ENCODE peak calls at places on chromosomes 4 and X, in seven cellular contexts. One of them, this sample, is unnamed. For H3K4me1, the result is how much of the 10 kb centered on the place peaks cover.

GRCh38 chr4:17064959-17065358 is 166.5 kb upstream of the LDB2 start:
- DNase-seq in stomach: no peak
- DNase-seq in heart right ventricle: no peak
- DNase-seq in sigmoid colon: no peak
- DNase-seq in ovary: no peak
- DNase-seq in CD4-positive, CD25-positive, alpha-beta regulatory T cell: no peak
- DNase-seq in gastrocnemius medialis: no peak
- DNase-seq in this sample: no peak

GRCh38 chr4:35965300-35965699 is 279.0 kb downstream of the ARAP2 start:
- DNase-seq in gastrocnemius medialis: no peak
- DNase-seq in heart right ventricle: no peak
- DNase-seq in sigmoid colon: no peak
- DNase-seq in stomach: no peak
- DNase-seq in CD4-positive, CD25-positive, alpha-beta regulatory T cell: no peak
- DNase-seq in ovary: no peak
- DNase-seq in this sample: no peak

GRCh38 chrX:18360867-18361266 is 6.4 kb upstream of the SCML2 start:
- DNase-seq in stomach: no peak
- DNase-seq in CD4-positive, CD25-positive, alpha-beta regulatory T cell: no peak
- DNase-seq in gastrocnemius medialis: no peak
- DNase-seq in heart right ventricle: peak
- DNase-seq in ovary: no peak
- DNase-seq in sigmoid colon: no peak
- DNase-seq in this sample: no peak

GRCh38 chr4:127686656-127687055 is 43.5 kb upstream of the SLC25A31 start:
- DNase-seq in CD4-positive, CD25-positive, alpha-beta regulatory T cell: no peak
- DNase-seq in gastrocnemius medialis: no peak
- DNase-seq in sigmoid colon: no peak
- DNase-seq in ovary: no peak
- DNase-seq in stomach: no peak
- DNase-seq in heart right ventricle: no peak
- DNase-seq in this sample: no peak

GRCh38 chr4:181968371-181968770 is 274.8 kb upstream of the TENM3 start:
- DNase-seq in ovary: no peak
- DNase-seq in sigmoid colon: no peak
- DNase-seq in heart right ventricle: no peak
- DNase-seq in gastrocnemius medialis: no peak
- DNase-seq in stomach: no peak
- DNase-seq in CD4-positive, CD25-positive, alpha-beta regulatory T cell: no peak
- DNase-seq in this sample: no peak

GRCh38 chr4:155616112-155616511 is 50.5 kb upstream of the GUCY1A1 start:
- DNase-seq in gastrocnemius medialis: no peak
- DNase-seq in stomach: no peak
- DNase-seq in CD4-positive, CD25-positive, alpha-beta regulatory T cell: no peak
- DNase-seq in sigmoid colon: no peak
- DNase-seq in heart right ventricle: no peak
- DNase-seq in ovary: no peak
- DNase-seq in this sample: no peak

GRCh38 chr4:150150545-150151156 is 72.4 kb downstream of the DCLK2 start:
- DNase-seq in heart right ventricle: peak
- DNase-seq in CD4-positive, CD25-positive, alpha-beta regulatory T cell: no peak
- DNase-seq in ovary: no peak
- DNase-seq in stomach: no peak
- DNase-seq in sigmoid colon: no peak
- DNase-seq in gastrocnemius medialis: no peak
- DNase-seq in this sample: no peak

GRCh38 chrX:123072686-123073385 is 111.2 kb upstream of the GRIA3 start:
- DNase-seq in heart right ventricle: no peak
- DNase-seq in sigmoid colon: no peak
- DNase-seq in CD4-positive, CD25-positive, alpha-beta regulatory T cell: no peak
- DNase-seq in stomach: no peak
- DNase-seq in gastrocnemius medialis: no peak
- DNase-seq in ovary: no peak
- DNase-seq in this sample: no peak

GRCh38 chrX:47380268-47380667 is 9.9 kb downstream of the ZNF157 start:
- DNase-seq in gastrocnemius medialis: no peak
- DNase-seq in ovary: no peak
- DNase-seq in sigmoid colon: no peak
- DNase-seq in CD4-positive, CD25-positive, alpha-beta regulatory T cell: peak
- DNase-seq in stomach: peak
- DNase-seq in heart right ventricle: peak
- DNase-seq in this sample: no peak

GRCh38 chr4:186166852-186167512 is 24.4 kb upstream of the CYP4V2 start:
- DNase-seq in stomach: no peak
- DNase-seq in ovary: no peak
- DNase-seq in heart right ventricle: no peak
- DNase-seq in CD4-positive, CD25-positive, alpha-beta regulatory T cell: no peak
- DNase-seq in sigmoid colon: no peak
- DNase-seq in gastrocnemius medialis: no peak
- DNase-seq in this sample: no peak

GRCh38 chrX:47751670-47752069 is 85.0 kb upstream of the ZNF81 start:
- DNase-seq in sigmoid colon: no peak
- DNase-seq in CD4-positive, CD25-positive, alpha-beta regulatory T cell: peak
- DNase-seq in gastrocnemius medialis: no peak
- DNase-seq in heart right ventricle: peak
- DNase-seq in ovary: no peak
- DNase-seq in stomach: peak
- DNase-seq in this sample: peak

GRCh38 chrX:116198235-116198634 is 27.7 kb downstream of the AGTR2 start:
- DNase-seq in heart right ventricle: no peak
- DNase-seq in gastrocnemius medialis: no peak
- DNase-seq in ovary: no peak
- DNase-seq in CD4-positive, CD25-positive, alpha-beta regulatory T cell: no peak
- DNase-seq in stomach: no peak
- DNase-seq in sigmoid colon: no peak
- DNase-seq in this sample: no peak

GRCh38 chr4:142480244-142480643 is 365.9 kb downstream of the INPP4B start:
- DNase-seq in stomach: no peak
- DNase-seq in ovary: no peak
- DNase-seq in gastrocnemius medialis: no peak
- DNase-seq in CD4-positive, CD25-positive, alpha-beta regulatory T cell: no peak
- DNase-seq in sigmoid colon: no peak
- DNase-seq in heart right ventricle: no peak
- DNase-seq in this sample: no peak

GRCh38 chr4:2165391-2165790 is 76.5 kb downstream of the HAUS3 start:
- DNase-seq in stomach: no peak
- DNase-seq in heart right ventricle: no peak
- DNase-seq in CD4-positive, CD25-positive, alpha-beta regulatory T cell: no peak
- DNase-seq in gastrocnemius medialis: no peak
- DNase-seq in sigmoid colon: no peak
- DNase-seq in ovary: no peak
- DNase-seq in this sample: no peak

GRCh38 chr4:151641167-151641566 is 119.6 kb downstream of the GATB start:
- DNase-seq in CD4-positive, CD25-positive, alpha-beta regulatory T cell: no peak
- DNase-seq in sigmoid colon: no peak
- DNase-seq in heart right ventricle: no peak
- DNase-seq in gastrocnemius medialis: no peak
- DNase-seq in stomach: no peak
- DNase-seq in ovary: no peak
- DNase-seq in this sample: no peak

GRCh38 chr4:44157611-44158277 is 290.9 kb downstream of the KCTD8 start:
- DNase-seq in ovary: no peak
- DNase-seq in sigmoid colon: no peak
- DNase-seq in CD4-positive, CD25-positive, alpha-beta regulatory T cell: no peak
- DNase-seq in stomach: no peak
- DNase-seq in heart right ventricle: no peak
- DNase-seq in gastrocnemius medialis: no peak
- DNase-seq in this sample: no peak

GRCh38 chr4:8248091-8248490 is 21.5 kb upstream of the HTRA3 start:
- DNase-seq in gastrocnemius medialis: no peak
- DNase-seq in stomach: no peak
- DNase-seq in sigmoid colon: no peak
- DNase-seq in ovary: no peak
- DNase-seq in heart right ventricle: no peak
- DNase-seq in CD4-positive, CD25-positive, alpha-beta regulatory T cell: no peak
- DNase-seq in this sample: no peak

GRCh38 chr4:6298035-6298434 is 28.4 kb downstream of the WFS1 start:
- DNase-seq in sigmoid colon: peak
- DNase-seq in ovary: no peak
- DNase-seq in CD4-positive, CD25-positive, alpha-beta regulatory T cell: no peak
- DNase-seq in gastrocnemius medialis: no peak
- DNase-seq in heart right ventricle: no peak
- DNase-seq in stomach: no peak
- DNase-seq in this sample: no peak

GRCh38 chrX:132518401-132518800 is 29.6 kb upstream of the MBNL3 start:
- DNase-seq in stomach: no peak
- DNase-seq in gastrocnemius medialis: no peak
- DNase-seq in ovary: no peak
- DNase-seq in heart right ventricle: no peak
- DNase-seq in sigmoid colon: no peak
- DNase-seq in CD4-positive, CD25-positive, alpha-beta regulatory T cell: no peak
- DNase-seq in this sample: no peak

GRCh38 chr4:157978680-157979361 is 194.0 kb downstream of the GASK1B start:
- DNase-seq in CD4-positive, CD25-positive, alpha-beta regulatory T cell: peak
- DNase-seq in stomach: peak
- DNase-seq in heart right ventricle: peak
- DNase-seq in ovary: peak
- DNase-seq in gastrocnemius medialis: no peak
- DNase-seq in sigmoid colon: no peak
- DNase-seq in this sample: peak

GRCh38 chrX:143570747-143571146 is 53.5 kb upstream of the SPANXN3 start:
- DNase-seq in sigmoid colon: no peak
- DNase-seq in ovary: no peak
- DNase-seq in heart right ventricle: no peak
- DNase-seq in gastrocnemius medialis: no peak
- DNase-seq in stomach: no peak
- DNase-seq in CD4-positive, CD25-positive, alpha-beta regulatory T cell: no peak
- DNase-seq in this sample: no peak

GRCh38 chrX:152480269-152481212 is 29.4 kb upstream of the GABRA3 start:
- DNase-seq in heart right ventricle: no peak
- DNase-seq in CD4-positive, CD25-positive, alpha-beta regulatory T cell: no peak
- DNase-seq in stomach: no peak
- DNase-seq in sigmoid colon: no peak
- DNase-seq in ovary: no peak
- DNase-seq in gastrocnemius medialis: no peak
- DNase-seq in this sample: no peak

GRCh38 chrX:152479525-152479924 is 28.4 kb upstream of the GABRA3 start:
- DNase-seq in stomach: no peak
- DNase-seq in ovary: no peak
- DNase-seq in heart right ventricle: no peak
- DNase-seq in gastrocnemius medialis: no peak
- DNase-seq in CD4-positive, CD25-positive, alpha-beta regulatory T cell: no peak
- DNase-seq in sigmoid colon: peak
- DNase-seq in this sample: no peak
- H3K4me1 ChIP-seq in stomach: under half
- H3K4me1 ChIP-seq in ovary: under half
- H3K4me1 ChIP-seq in heart right ventricle: under half
- H3K4me1 ChIP-seq in gastrocnemius medialis: under half
- H3K4me1 ChIP-seq in CD4-positive, CD25-positive, alpha-beta regulatory T cell: under half
- H3K4me1 ChIP-seq in sigmoid colon: under half
- H3K4me1 ChIP-seq in this sample: under half

GRCh38 chrX:1536712-1537030 is 314 bp downstream of the P2RY8 start:
- DNase-seq in CD4-positive, CD25-positive, alpha-beta regulatory T cell: no peak
- DNase-seq in ovary: no peak
- DNase-seq in gastrocnemius medialis: no peak
- DNase-seq in sigmoid colon: no peak
- DNase-seq in heart right ventricle: no peak
- DNase-seq in stomach: no peak
- DNase-seq in this sample: no peak
- H3K4me3 ChIP-seq in CD4-positive, CD25-positive, alpha-beta regulatory T cell: peak
- H3K4me3 ChIP-seq in ovary: no peak
- H3K4me3 ChIP-seq in gastrocnemius medialis: peak
- H3K4me3 ChIP-seq in sigmoid colon: peak
- H3K4me3 ChIP-seq in heart right ventricle: peak
- H3K4me3 ChIP-seq in stomach: peak
- H3K4me3 ChIP-seq in this sample: no peak

GRCh38 chr4:139553751-139554670 is 2.0 kb downstream of the SETD7 start:
- DNase-seq in ovary: no peak
- DNase-seq in heart right ventricle: no peak
- DNase-seq in CD4-positive, CD25-positive, alpha-beta regulatory T cell: no peak
- DNase-seq in stomach: no peak
- DNase-seq in sigmoid colon: no peak
- DNase-seq in gastrocnemius medialis: no peak
- DNase-seq in this sample: no peak
- H3K4me1 ChIP-seq in ovary: under half
- H3K4me1 ChIP-seq in heart right ventricle: half or more
- H3K4me1 ChIP-seq in CD4-positive, CD25-positive, alpha-beta regulatory T cell: half or more
- H3K4me1 ChIP-seq in stomach: half or more
- H3K4me1 ChIP-seq in sigmoid colon: half or more
- H3K4me1 ChIP-seq in gastrocnemius medialis: half or more
- H3K4me1 ChIP-seq in this sample: half or more

GRCh38 chr4:14862881-14863280 is 139.4 kb upstream of the CPEB2 start:
- DNase-seq in ovary: no peak
- DNase-seq in CD4-positive, CD25-positive, alpha-beta regulatory T cell: no peak
- DNase-seq in heart right ventricle: peak
- DNase-seq in sigmoid colon: peak
- DNase-seq in gastrocnemius medialis: no peak
- DNase-seq in stomach: peak
- DNase-seq in this sample: no peak

GRCh38 chr4:14864967-14865366 is 137.3 kb upstream of the CPEB2 start:
- DNase-seq in gastrocnemius medialis: no peak
- DNase-seq in heart right ventricle: no peak
- DNase-seq in CD4-positive, CD25-positive, alpha-beta regulatory T cell: no peak
- DNase-seq in ovary: no peak
- DNase-seq in stomach: no peak
- DNase-seq in sigmoid colon: no peak
- DNase-seq in this sample: no peak

GRCh38 chr4:14864365-14864762 is 137.9 kb upstream of the CPEB2 start:
- DNase-seq in heart right ventricle: no peak
- DNase-seq in CD4-positive, CD25-positive, alpha-beta regulatory T cell: no peak
- DNase-seq in sigmoid colon: peak
- DNase-seq in gastrocnemius medialis: no peak
- DNase-seq in stomach: no peak
- DNase-seq in ovary: no peak
- DNase-seq in this sample: no peak

GRCh38 chr4:14865804-14866203 is 136.5 kb upstream of the CPEB2 start:
- DNase-seq in stomach: no peak
- DNase-seq in gastrocnemius medialis: no peak
- DNase-seq in sigmoid colon: no peak
- DNase-seq in CD4-positive, CD25-positive, alpha-beta regulatory T cell: no peak
- DNase-seq in heart right ventricle: no peak
- DNase-seq in ovary: no peak
- DNase-seq in this sample: no peak

DNA sequence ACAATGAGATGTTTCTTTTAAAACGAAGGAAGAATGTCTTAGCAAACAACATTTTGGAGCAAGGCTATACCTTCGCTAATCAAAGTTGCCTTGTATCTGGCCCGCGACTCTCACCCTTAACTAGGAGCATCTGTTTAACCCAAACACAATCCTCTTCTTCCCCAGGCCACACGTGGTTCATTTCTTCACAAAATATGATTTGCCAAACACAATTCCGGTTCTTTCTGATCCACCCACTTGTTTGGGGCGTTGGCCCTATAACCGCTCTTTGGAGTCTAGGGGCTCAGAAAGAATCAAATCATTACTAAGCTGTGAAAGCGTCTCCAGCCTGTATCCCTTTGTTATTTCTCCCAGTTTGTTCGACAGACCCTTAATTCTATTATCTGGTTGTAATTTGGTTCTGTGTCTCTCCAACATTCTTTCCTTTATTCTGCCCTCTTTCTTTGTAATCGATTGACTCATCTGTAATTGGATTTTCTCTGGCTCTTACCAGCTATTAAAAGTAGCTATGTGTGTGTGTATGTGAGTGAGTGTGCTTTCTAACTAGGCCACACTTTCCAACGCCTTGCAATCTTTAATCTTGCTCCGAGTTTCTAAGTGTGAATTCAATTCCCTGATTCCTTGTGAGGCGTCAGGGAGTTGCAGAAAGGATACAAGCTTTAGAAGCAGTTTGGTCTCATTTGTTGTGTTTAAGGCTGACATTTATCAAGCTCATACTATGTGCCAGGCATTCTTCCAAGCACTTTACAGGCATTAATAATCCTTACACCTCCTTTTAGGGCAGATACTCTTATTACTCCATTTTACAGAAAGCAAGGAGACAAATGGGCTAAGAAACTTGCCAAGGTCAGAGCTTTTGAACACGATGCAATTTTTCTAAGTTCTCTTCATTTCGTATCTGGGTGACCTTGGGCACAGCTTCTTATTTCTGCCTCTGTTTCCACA is 138.6 kb upstream of the CPEB2 start:
- DNase-seq in gastrocnemius medialis: no peak
- DNase-seq in ovary: no peak
- DNase-seq in sigmoid colon: no peak
- DNase-seq in stomach: no peak
- DNase-seq in CD4-positive, CD25-positive, alpha-beta regulatory T cell: no peak
- DNase-seq in heart right ventricle: no peak
- DNase-seq in this sample: no peak
- H3K4me3 ChIP-seq in gastrocnemius medialis: no peak
- H3K4me3 ChIP-seq in ovary: no peak
- H3K4me3 ChIP-seq in sigmoid colon: no peak
- H3K4me3 ChIP-seq in stomach: no peak
- H3K4me3 ChIP-seq in CD4-positive, CD25-positive, alpha-beta regulatory T cell: no peak
- H3K4me3 ChIP-seq in heart right ventricle: no peak
- H3K4me3 ChIP-seq in this sample: no peak

This sample was measured in pancreas.